ENCODE peak calls at places on chromosomes 5 and 9, in eight cellular contexts. E is HS-5, B is stomach, R is kidney, L is HFFc6, D is SK-MEL-5, O is globus pallidus, C is substantia nigra. V is an unnamed sample.

GRCh38 chr9:136352682-136353081 is 10.9 kb downstream of the DNLZ start:
- DNase-seq in E (no peak), O (no peak), B (no peak), L (no peak), R (no peak), C (no peak), D (no peak), V (no peak)

GRCh38 chr9:24090566-24090965 is 264.5 kb upstream of the ELAVL2 start:
- DNase-seq in O (no peak), R (no peak), D (no peak), E (no peak), L (no peak), C (no peak), B (no peak), V (no peak)

GRCh38 chr5:149585910-149586309 is 4.6 kb downstream of the ARHGEF37 start:
- DNase-seq in R (no peak), E (no peak), C (no peak), B (no peak), D (no peak), O (no peak), L (no peak), V (no peak)

GRCh38 chr9:25636026-25636425 is 42.2 kb downstream of the TUSC1 start:
- DNase-seq in O (no peak), B (no peak), E (no peak), D (no peak), C (no peak), L (no peak), R (no peak), V (no peak)

GRCh38 chr5:25970906-25971489 is 1067.4 kb downstream of the CDH9 start:
- DNase-seq in L (no peak), B (no peak), O (no peak), D (no peak), R (no peak), C (no peak), E (no peak), V (no peak)

GRCh38 chr9:33157960-33158359 is 9.2 kb downstream of the B4GALT1 start:
- DNase-seq in B (no peak), E (no peak), R (no peak), C (no peak), D (no peak), L (no peak), O (no peak), V (no peak)

GRCh38 chr5:101838329-101838964 is 457.6 kb downstream of the SLCO4C1 start:
- DNase-seq in R (no peak), D (no peak), C (no peak), E (no peak), O (no peak), L (no peak), B (no peak), V (no peak)

GRCh38 chr5:55232985-55233928 is at the start of gene CCNO:
- DNase-seq in C (no peak), R (peak; percentile 92), O (peak; percentile 20), E (peak; percentile 58), D (peak; percentile 40), B (peak; percentile 88), L (peak; percentile 65), V (no peak)

GRCh38 chr5:54115768-54116403 is 194.5 kb downstream of the ARL15 start:
- DNase-seq in E (no peak), B (no peak), R (no peak), L (peak; percentile 16), C (no peak), O (no peak), D (no peak), V (no peak)

GRCh38 chr5:67206381-67207328 is 10.1 kb upstream of the CD180 start:
- DNase-seq in L (peak; percentile 84), B (peak; percentile 72), R (peak; percentile 72), C (no peak), O (no peak), E (peak; percentile 77), D (no peak), V (peak; percentile 43)

GRCh38 chr9:19748278-19749126 is 40.3 kb downstream of the SLC24A2 start:
- DNase-seq in C (no peak), L (no peak), E (peak; percentile 14), O (no peak), R (no peak), B (no peak), D (no peak), V (no peak)

GRCh38 chr5:166961028-166961427 is 1330.4 kb upstream of the WWC1 start:
- DNase-seq in R (no peak), D (peak; percentile 6), B (no peak), C (no peak), E (no peak), O (no peak), L (no peak), V (no peak)